ENCODE peak calls at places on chromosomes 5 and 9, in six cellular contexts. Z is H1, N is A549, L is body of pancreas, G is HepG2, U is adrenal gland. D is an unnamed sample.

GRCh38 chr5:178310130-178310865 is 77.7 kb upstream of the PHYKPL start:
- DNase-seq in Z (no peak), N (no peak), L (peak), G (no peak), U (no peak), D (no peak)

GRCh38 chr9:33107762-33108161 is 31.3 kb upstream of the SMU1 start:
- DNase-seq in Z (no peak), N (no peak), L (no peak), G (no peak), U (peak), D (no peak)

GRCh38 chr9:29456940-29457339 is 1883.7 kb upstream of the C9orf72 start:
- DNase-seq in Z (no peak), N (no peak), L (no peak), G (no peak), U (no peak), D (no peak)

GRCh38 chr5:117889592-117889991 is 1098.8 kb downstream of the DTWD2 start:
- DNase-seq in Z (no peak), N (no peak), L (no peak), G (no peak), U (no peak), D (no peak)

GRCh38 chr5:103260951-103261350 is 2.4 kb downstream of the MACIR start:
- DNase-seq in Z (no peak), N (no peak), L (no peak), G (no peak), U (no peak), D (no peak)

GRCh38 chr5:110917161-110917875 is 154.2 kb upstream of the TSLP start:
- DNase-seq in Z (no peak), N (no peak), L (no peak), G (no peak), U (no peak), D (no peak)

GRCh38 chr5:175162036-175162435 is 281.9 kb downstream of the DRD1 start:
- DNase-seq in Z (no peak), N (no peak), L (no peak), G (no peak), U (no peak), D (no peak)

GRCh38 chr5:5276471-5276870 is 136.3 kb downstream of the ADAMTS16 start:
- DNase-seq in Z (no peak), N (no peak), L (no peak), G (no peak), U (no peak), D (no peak)

GRCh38 chr5:97070234-97070633 is 72.2 kb downstream of the LIX1 start:
- DNase-seq in Z (no peak), N (no peak), L (no peak), G (no peak), U (no peak), D (no peak)

GRCh38 chr5:111865356-111865755 is 108.4 kb upstream of the NREP start:
- DNase-seq in Z (no peak), N (no peak), L (no peak), G (no peak), U (no peak), D (no peak)

GRCh38 chr5:82413302-82414042 is 135.3 kb upstream of the RPS23 start:
- DNase-seq in Z (no peak), N (no peak), L (no peak), G (no peak), U (no peak), D (no peak)

GRCh38 chr5:75677607-75678006 is 39.6 kb downstream of the POC5 start:
- DNase-seq in Z (no peak), N (no peak), L (no peak), G (no peak), U (no peak), D (no peak)

GRCh38 chr5:82765765-82766164 is 311.4 kb downstream of the TMEM167A start:
- DNase-seq in Z (no peak), N (no peak), L (no peak), G (peak), U (no peak), D (no peak)

GRCh38 chr9:76894198-76894597 is 11.7 kb downstream of the PRUNE2 start:
- DNase-seq in Z (no peak), N (no peak), L (no peak), G (no peak), U (no peak), D (no peak)
- TF ChIP-seq CTCF in Z (no peak), N (no peak), L (no peak), G (no peak), U (no peak), D (no peak)

DNA sequence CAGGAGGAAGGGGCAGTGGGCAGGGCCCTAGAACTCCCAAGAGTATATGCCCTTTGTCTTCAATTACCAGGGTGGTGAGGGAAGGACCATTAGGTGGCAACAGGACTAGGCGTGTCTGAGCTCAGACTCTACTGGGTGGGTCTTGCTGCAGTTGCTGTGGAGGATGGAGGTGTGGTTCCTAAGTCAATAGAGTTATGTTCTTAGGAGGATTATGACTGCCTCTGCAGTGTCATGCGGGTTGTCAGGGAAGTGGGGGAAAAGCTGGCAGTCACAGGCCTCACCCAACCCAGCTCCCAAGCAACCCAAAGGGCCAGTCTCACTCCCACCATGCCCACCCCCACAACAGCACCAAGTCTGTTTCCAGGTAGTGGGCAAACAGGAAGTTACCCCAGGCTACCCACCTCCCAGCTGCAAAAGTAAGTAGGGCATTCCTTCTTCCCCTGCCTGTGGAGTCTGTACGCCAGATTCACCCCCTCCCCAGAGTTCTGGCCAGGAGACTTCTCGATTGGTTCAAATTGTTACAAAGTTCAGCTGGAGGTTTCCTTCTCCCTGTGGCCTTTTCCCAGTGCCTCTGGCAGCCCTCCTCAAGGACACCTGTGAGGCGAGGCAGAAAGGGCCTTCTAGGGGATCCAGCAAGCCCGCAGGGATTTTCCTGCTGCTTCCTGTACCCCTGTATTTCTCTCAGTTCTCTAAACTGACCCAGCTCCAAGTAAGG is 145.3 kb downstream of the HINT1 start:
- DNase-seq in Z (no peak), N (peak), L (no peak), G (no peak), U (no peak), D (no peak)
- TF ChIP-seq POLR2A in Z (no peak), N (no peak), L (no peak), G (no peak), U (no peak), D (no peak)

DNA sequence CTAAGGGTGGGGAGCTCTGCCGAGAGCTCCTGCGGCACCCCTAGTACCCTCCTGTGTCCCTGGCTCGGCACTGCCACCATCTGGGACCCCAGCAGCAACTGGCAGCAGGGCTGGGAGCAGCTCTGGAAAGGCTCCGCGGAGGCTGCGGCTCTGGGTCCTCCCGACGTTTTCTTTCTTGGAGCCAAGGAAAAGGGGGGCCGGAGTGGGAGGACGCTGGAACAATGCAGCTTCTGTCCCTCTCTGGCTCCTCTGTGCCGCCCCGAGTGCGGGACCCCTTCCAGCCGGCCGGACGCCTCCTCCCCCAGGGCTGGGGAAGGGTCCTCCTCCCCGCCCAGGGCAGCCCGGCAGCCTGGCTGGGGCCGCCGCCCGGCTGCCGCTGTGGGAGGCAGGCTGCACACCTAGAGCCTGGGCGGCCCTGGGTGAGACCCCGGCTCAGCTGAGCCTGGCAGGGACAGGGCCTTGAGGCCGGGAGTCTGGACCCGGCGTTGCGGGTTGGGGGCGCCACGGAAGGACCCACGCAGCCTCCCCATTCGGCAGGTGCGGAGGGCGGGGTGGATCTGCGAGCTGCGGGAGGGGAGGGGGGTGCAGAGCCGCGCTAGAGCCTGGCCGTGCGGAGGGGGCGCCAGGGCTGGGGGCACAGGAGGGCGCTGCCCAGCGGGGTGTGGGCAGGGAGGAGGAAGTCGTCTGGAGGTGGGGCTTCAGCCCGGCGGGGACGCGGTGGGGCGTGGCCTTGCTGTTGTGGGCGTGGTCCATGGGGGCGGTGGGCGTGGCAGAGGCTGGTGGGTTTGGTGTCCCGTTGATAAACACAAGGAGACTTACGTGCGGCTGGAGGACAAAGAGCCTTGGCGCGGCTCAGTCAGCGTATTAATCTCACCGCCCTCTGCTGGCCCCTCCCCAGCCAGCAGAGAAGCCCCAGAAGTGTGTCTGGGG is 15.1 kb downstream of the GPSM1 start:
- DNase-seq in Z (peak), N (peak), L (peak), G (no peak), U (peak), D (no peak)
- H3K4me3 ChIP-seq in Z (peak), N (no peak), L (peak), G (no peak), U (peak), D (peak)

DNA sequence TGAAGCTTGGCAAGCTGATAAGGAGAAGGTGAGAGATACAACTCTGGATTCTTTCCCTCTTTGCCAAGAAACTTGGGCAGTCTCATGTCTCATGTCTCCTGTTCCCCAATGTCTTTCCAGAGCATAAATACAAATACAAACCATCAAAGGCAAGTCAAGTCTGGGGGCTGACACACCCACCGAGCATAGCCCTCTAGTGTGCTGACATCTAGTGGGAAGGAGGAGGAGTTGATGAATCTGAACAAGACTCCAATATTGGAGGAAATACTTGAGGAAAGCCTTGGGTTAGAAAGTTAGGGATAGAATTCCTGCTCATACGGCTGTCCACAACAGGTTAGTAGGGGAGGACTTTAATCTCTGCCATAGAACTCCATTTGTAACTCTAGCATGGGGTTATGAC is 8.6 kb downstream of the MLANA start:
- DNase-seq in Z (no peak), N (peak), L (no peak), G (no peak), U (no peak), D (no peak)
- TF ChIP-seq CTCF in Z (peak), N (peak), L (no peak), G (peak), U (no peak), D (no peak)

DNA sequence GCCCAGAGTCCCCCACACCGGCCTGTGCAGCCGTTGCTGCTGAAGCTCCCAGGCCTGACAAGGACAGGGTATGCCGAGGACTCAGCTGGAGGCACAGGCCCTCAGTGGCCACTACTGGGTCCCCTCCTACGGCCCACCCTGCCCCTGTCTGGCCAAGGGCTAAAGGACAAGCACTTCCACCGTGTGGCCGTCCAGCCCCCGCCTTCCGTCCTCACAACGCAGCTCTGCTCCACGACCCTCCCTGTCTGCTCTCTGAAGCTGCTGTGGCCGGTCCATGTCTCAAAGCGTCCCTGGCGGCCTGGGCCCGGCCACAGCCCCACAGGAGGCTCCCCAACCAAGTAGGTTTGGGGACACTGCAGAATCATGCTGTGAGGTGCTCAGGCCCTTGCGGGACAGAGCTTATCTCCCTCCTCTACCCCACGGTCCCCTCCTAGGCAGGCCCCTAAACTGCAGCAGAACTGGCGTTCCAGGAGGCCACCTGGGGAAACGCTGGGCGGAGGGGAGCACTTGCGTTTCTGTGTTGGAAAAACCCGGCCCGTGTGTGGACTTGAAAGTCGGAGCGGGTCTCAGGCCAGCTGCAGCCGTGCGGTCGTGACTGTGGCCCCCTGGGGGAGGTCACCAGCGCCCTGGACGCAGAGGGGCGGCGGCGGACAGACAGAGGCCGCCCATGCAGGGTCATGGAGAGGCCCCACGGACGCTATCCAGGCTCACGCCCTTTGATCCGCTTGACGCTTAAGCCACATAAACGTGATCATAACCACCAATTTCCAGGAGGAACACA is 45.6 kb downstream of the NKD2 start:
- DNase-seq in Z (no peak), N (no peak), L (no peak), G (no peak), U (no peak), D (no peak)
- TF ChIP-seq POLR2A in Z (no peak), N (no peak), L (no peak), G (no peak), U (no peak), D (no peak)

GRCh38 chr5:179969110-179969509 is 61.4 kb upstream of the TBC1D9B start:
- DNase-seq in Z (no peak), N (no peak), L (peak), G (no peak), U (no peak), D (no peak)
- H3K4me3 ChIP-seq in Z (no peak), N (no peak), L (no peak), G (no peak), U (no peak), D (no peak)

GRCh38 chr5:179435181-179435580 is 89.9 kb upstream of the ADAMTS2 start:
- DNase-seq in Z (no peak), N (no peak), L (no peak), G (no peak), U (no peak), D (no peak)

GRCh38 chr5:179435731-179436315 is 90.6 kb upstream of the ADAMTS2 start:
- DNase-seq in Z (no peak), N (no peak), L (no peak), G (no peak), U (no peak), D (no peak)

GRCh38 chr5:179431221-179431620 is 86.0 kb upstream of the ADAMTS2 start:
- DNase-seq in Z (no peak), N (no peak), L (no peak), G (no peak), U (no peak), D (no peak)

GRCh38 chr5:179430256-179431175 is 85.3 kb upstream of the ADAMTS2 start:
- DNase-seq in Z (no peak), N (no peak), L (no peak), G (no peak), U (no peak), D (no peak)

DNA sequence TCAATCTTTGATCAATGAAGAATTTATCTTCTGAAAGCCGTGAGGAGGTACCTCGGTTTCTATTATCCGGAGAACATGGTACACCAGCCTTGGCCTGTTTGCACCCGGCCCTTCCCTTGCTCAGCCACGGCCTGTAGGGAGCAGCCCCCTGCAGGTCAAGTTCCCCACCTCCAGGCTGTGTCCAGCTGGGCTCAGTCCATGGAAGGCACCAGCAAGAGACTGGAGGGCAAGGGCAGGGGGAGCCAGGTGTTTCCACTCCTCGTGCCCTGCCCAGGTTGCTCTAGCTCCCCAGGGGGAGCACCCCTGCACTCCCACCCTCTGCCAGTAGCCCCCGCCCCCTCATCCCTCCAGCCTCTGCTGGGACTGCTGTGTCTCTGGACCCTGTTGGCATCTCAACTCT is 87.3 kb upstream of the ADAMTS2 start:
- DNase-seq in Z (no peak), N (no peak), L (no peak), G (no peak), U (no peak), D (no peak)
- TF ChIP-seq CTCF in Z (no peak), N (no peak), L (no peak), G (no peak), U (no peak), D (no peak)

D was measured in vagina.